ENCODE peak calls at places on chromosomes 13 and 19, in five cellular contexts. V is IMR-90, D is osteocyte, B is mammary epithelial cell, Y is heart left ventricle. P is an unnamed sample.

GRCh38 chr19:13091400-13092161 is 11.1 kb downstream of the LYL1 start:
- DNase-seq in Y (peak; percentile 64), V (peak; percentile 75), D (peak; percentile 94), B (no peak), P (peak; percentile 96)

GRCh38 chr19:47376589-47377144 is 27.6 kb downstream of the DHX34 start:
- DNase-seq in Y (no peak), V (no peak), B (no peak), D (no peak), P (no peak)

GRCh38 chr13:76773695-76774094 is 112.5 kb downstream of the KCTD12 start:
- DNase-seq in D (no peak), B (no peak), Y (no peak), V (no peak), P (peak; percentile 27)

GRCh38 chr13:46389985-46390384 is 2.9 kb upstream of the RUBCNL start:
- DNase-seq in V (no peak), D (no peak), B (peak; percentile 71), Y (peak; percentile 30), P (no peak)

GRCh38 chr13:35549481-35549880 is 73.0 kb upstream of the MAB21L1 start:
- DNase-seq in V (peak; percentile 43), D (no peak), B (peak; percentile 69), Y (no peak), P (peak; percentile 73)

GRCh38 chr19:42269518-42270345 is 680 bp downstream of the CIC start:
- DNase-seq in V (no peak), D (no peak), Y (no peak), B (no peak), P (no peak)

GRCh38 chr19:677201-677600 is 1.0 kb downstream of the FSTL3 start:
- DNase-seq in D (peak; percentile 94), B (peak; percentile 83), V (peak; percentile 79), Y (peak; percentile 91), P (peak; percentile 82)

GRCh38 chr13:49530452-49530851 is 34.7 kb downstream of the PHF11 start:
- DNase-seq in D (no peak), B (no peak), Y (no peak), V (no peak), P (no peak)

GRCh38 chr13:113479179-113479578 is 11.3 kb downstream of the DCUN1D2 start:
- DNase-seq in B (no peak), Y (no peak), V (no peak), D (no peak), P (no peak)

GRCh38 chr13:21010621-21011020 is 50.8 kb downstream of the LATS2 start:
- DNase-seq in V (peak; percentile 47), B (no peak), Y (no peak), D (no peak), P (peak; percentile 38)

GRCh38 chr13:91774397-91774796 is 376.0 kb downstream of the GPC5 start:
- DNase-seq in Y (no peak), D (no peak), B (no peak), V (no peak), P (no peak)

GRCh38 chr13:97468331-97468730 is 34.4 kb downstream of the RAP2A start:
- DNase-seq in D (no peak), Y (no peak), B (no peak), V (peak; percentile 46), P (peak; percentile 41)

GRCh38 chr13:98447881-98448641 is 128.8 kb downstream of the STK24 start:
- DNase-seq in B (no peak), D (no peak), Y (no peak), V (no peak), P (peak; percentile 43)

GRCh38 chr13:64234255-64234654 is 2818.6 kb upstream of the PCDH20 start:
- DNase-seq in D (no peak), V (peak; percentile 65), Y (no peak), B (no peak), P (peak; percentile 63)

GRCh38 chr19:30096596-30097370 is 154.7 kb downstream of the URI1 start:
- DNase-seq in D (no peak), Y (no peak), V (no peak), B (no peak), P (no peak)

GRCh38 chr19:33373701-33374405 is at the start of gene CEBPG:
- DNase-seq in D (peak; percentile 92), B (peak; percentile 58), V (peak; percentile 64), Y (peak; percentile 63), P (peak; percentile 77)

GRCh38 chr19:40284251-40284500 is 969 bp downstream of the AKT2 start:
- DNase-seq in D (no peak), V (no peak), B (no peak), Y (no peak), P (no peak)

GRCh38 chr13:97385854-97386253 is 48.1 kb upstream of the RAP2A start:
- DNase-seq in V (no peak), D (no peak), B (peak; percentile 62), Y (no peak), P (peak; percentile 16)

GRCh38 chr13:20174656-20175405 is 14.0 kb upstream of the GJA3 start:
- DNase-seq in B (peak; percentile 98), V (peak; percentile 99), Y (peak; percentile 82), D (no peak), P (peak; percentile 86)

GRCh38 chr19:7870571-7871279 is 3.5 kb downstream of the PRR36 start:
- DNase-seq in B (peak; percentile 59), D (no peak), V (no peak), Y (peak; percentile 48), P (no peak)

GRCh38 chr13:30159446-30159839 is 147.9 kb downstream of the KATNAL1 start:
- DNase-seq in D (no peak), B (peak; percentile 54), V (peak; percentile 94), Y (no peak), P (peak; percentile 75)

GRCh38 chr13:112053744-112054615 is 13.0 kb upstream of the SOX1 start:
- DNase-seq in B (no peak), Y (no peak), V (no peak), D (peak; percentile 82), P (no peak)

GRCh38 chr19:33409035-33409434 is 35.5 kb downstream of the CEBPG start:
- DNase-seq in V (no peak), D (no peak), Y (no peak), B (no peak), P (no peak)

GRCh38 chr13:99657848-99658265 is 156.6 kb downstream of the TM9SF2 start:
- DNase-seq in D (peak; percentile 87), V (no peak), Y (peak; percentile 53), B (no peak), P (peak; percentile 23)

GRCh38 chr13:24220086-24220703 is 59.7 kb downstream of the SPATA13 start:
- DNase-seq in V (peak; percentile 88), B (peak; percentile 67), D (no peak), Y (peak; percentile 30), P (peak; percentile 85)

GRCh38 chr13:71722206-71722605 is 144.8 kb downstream of the DACH1 start:
- DNase-seq in Y (no peak), D (no peak), V (peak; percentile 7), B (peak; percentile 0), P (no peak)

GRCh38 chr19:54630784-54631183 is 500 bp downstream of the LILRB1 start:
- DNase-seq in V (no peak), D (no peak), B (no peak), Y (no peak), P (no peak)
- TF ChIP-seq CTCF in V (no peak), D (no peak), B (no peak), Y (no peak), P (no peak)

GRCh38 chr19:28171983-28172382 is 1041.0 kb downstream of the UQCRFS1 start:
- DNase-seq in V (no peak), D (no peak), Y (no peak), B (no peak), P (no peak)
- TF ChIP-seq CTCF in V (no peak), D (no peak), Y (no peak), B (no peak), P (no peak)

GRCh38 chr13:52104624-52105023 is 24.2 kb downstream of the NEK5 start:
- DNase-seq in D (no peak), Y (no peak), B (no peak), V (peak; percentile 7), P (peak; percentile 15)
- TF ChIP-seq CTCF in D (no peak), Y (no peak), B (no peak), V (no peak), P (no peak)

GRCh38 chr19:50465986-50466771 is 10.1 kb upstream of the EMC10 start:
- DNase-seq in B (no peak), V (no peak), Y (no peak), D (no peak), P (no peak)
- TF ChIP-seq CTCF in B (no peak), V (peak; percentile 13), Y (no peak), D (peak; percentile 11), P (peak; percentile 16)

DNA sequence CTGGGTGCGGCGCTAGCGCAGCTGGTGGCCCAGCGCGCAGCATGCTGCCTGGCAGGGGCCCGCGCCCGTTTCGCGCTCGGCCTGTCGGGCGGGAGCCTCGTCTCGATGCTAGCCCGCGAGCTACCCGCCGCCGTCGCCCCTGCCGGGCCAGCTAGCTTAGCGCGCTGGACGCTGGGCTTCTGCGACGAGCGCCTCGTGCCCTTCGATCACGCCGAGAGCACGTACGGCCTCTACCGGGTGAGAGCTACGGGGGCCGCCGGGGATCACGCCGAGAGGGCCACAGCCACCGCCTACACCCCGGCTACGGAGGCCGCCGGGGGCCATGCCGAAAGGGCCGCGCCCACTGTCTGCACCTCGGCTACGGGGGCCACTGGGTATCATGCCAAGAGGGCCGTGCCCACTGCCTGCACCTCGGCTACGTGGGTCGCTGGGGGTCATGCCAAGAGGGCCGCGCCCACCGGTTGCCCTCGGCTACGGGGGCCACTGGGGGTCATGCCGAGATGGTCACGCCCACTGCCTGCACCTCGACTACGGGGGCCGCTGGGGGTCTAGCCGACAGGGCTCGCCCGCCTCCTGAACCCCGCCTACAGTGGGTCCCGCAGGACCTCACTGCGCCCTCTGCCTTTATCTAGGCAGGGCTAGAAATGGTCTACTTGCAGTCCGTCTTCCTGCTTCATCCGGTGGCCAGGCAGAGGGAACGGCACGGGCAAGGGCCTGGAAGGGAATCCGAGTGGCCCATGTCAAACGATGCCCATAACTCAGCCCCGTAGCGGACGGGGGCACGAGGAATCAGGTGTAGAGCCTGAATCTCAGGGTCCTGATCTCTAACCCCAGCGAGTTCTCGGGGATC is 500 bp downstream of the PGLS start:
- DNase-seq in D (peak; percentile 93), B (peak; percentile 71), Y (peak; percentile 95), V (peak; percentile 75), P (peak; percentile 83)
- TF ChIP-seq CTCF in D (peak; percentile 28), B (no peak), Y (no peak), V (no peak), P (peak; percentile 39)

GRCh38 chr13:86692291-86692690 is 893.1 kb upstream of the SLITRK6 start:
- DNase-seq in Y (no peak), V (no peak), D (no peak), B (no peak), P (no peak)
- TF ChIP-seq CTCF in Y (no peak), V (no peak), D (no peak), B (no peak), P (no peak)

GRCh38 chr19:45558399-45558878 is 26.2 kb downstream of the OPA3 start:
- DNase-seq in B (peak; percentile 40), Y (peak; percentile 40), V (peak; percentile 33), D (no peak), P (no peak)
- TF ChIP-seq CTCF in B (peak; percentile 90), Y (peak; percentile 25), V (peak; percentile 64), D (peak; percentile 60), P (peak; percentile 63)